ENCODE peak calls at places on chromosomes 12 and 14, in ten cellular contexts. E, B, Q, H, R, K, L, T, G and V are unnamed samples.
A peak's percentile ranks its signal among the peaks of the same experiment; 100 is the strongest.

GRCh38 chr12:89497467-89497866 is 27.1 kb downstream of the GALNT4 start:
- DNase-seq in E (no peak), B (peak; percentile 29), Q (no peak), H (no peak), R (no peak), K (no peak), L (no peak), T (no peak), G (no peak), V (no peak)

GRCh38 chr12:76883826-76884225 is 5.0 kb upstream of the CSRP2 start:
- DNase-seq in E (no peak), B (peak; percentile 90), Q (peak; percentile 62), H (no peak), R (no peak), K (peak; percentile 15), L (peak; percentile 72), T (no peak), G (no peak), V (no peak)

GRCh38 chr12:94074216-94074969 is 74.0 kb upstream of the PLXNC1 start:
- DNase-seq in E (no peak), B (no peak), Q (peak; percentile 48), H (no peak), R (no peak), K (no peak), L (peak; percentile 87), T (no peak), G (no peak), V (no peak)

GRCh38 chr12:125272252-125272980 is 207.2 kb downstream of the AACS start:
- DNase-seq in E (no peak), B (no peak), Q (no peak), H (no peak), R (no peak), K (no peak), L (peak; percentile 60), T (no peak), G (no peak), V (no peak)

GRCh38 chr12:51071663-51072062 is 11.7 kb downstream of the CSRNP2 start:
- DNase-seq in E (no peak), B (no peak), Q (no peak), H (no peak), R (no peak), K (no peak), L (no peak), T (no peak), G (peak; percentile 24), V (no peak)

GRCh38 chr12:108832730-108833354 is 24.5 kb downstream of the SSH1 start:
- DNase-seq in E (no peak), B (peak; percentile 86), Q (no peak), H (no peak), R (no peak), K (no peak), L (no peak), T (no peak), G (peak; percentile 84), V (peak; percentile 92)

GRCh38 chr12:128844031-128844635 is 9.1 kb upstream of the GLT1D1 start:
- DNase-seq in E (no peak), B (no peak), Q (no peak), H (peak; percentile 63), R (no peak), K (no peak), L (no peak), T (no peak), G (no peak), V (no peak)

GRCh38 chr12:90851800-90852718 is 102.9 kb downstream of the CCER1 start:
- DNase-seq in E (no peak), B (no peak), Q (no peak), H (no peak), R (no peak), K (no peak), L (no peak), T (no peak), G (no peak), V (peak; percentile 22)

GRCh38 chr12:56374726-56375597 is 12.3 kb upstream of the APOF start:
- DNase-seq in E (no peak), B (no peak), Q (no peak), H (no peak), R (no peak), K (no peak), L (peak; percentile 20), T (no peak), G (no peak), V (no peak)

GRCh38 chr12:99810718-99811593 is 163.4 kb downstream of the GARIN6 start:
- DNase-seq in E (no peak), B (peak; percentile 41), Q (no peak), H (peak; percentile 18), R (no peak), K (no peak), L (no peak), T (no peak), G (no peak), V (peak; percentile 31)

GRCh38 chr14:100307215-100308111 is 1.2 kb upstream of the SLC25A29 start:
- DNase-seq in E (no peak), B (no peak), Q (peak; percentile 38), H (peak; percentile 66), R (peak; percentile 56), K (no peak), L (peak; percentile 67), T (no peak), G (no peak), V (no peak)

GRCh38 chr14:72714094-72714493 is 179.8 kb downstream of the DPF3 start:
- DNase-seq in E (no peak), B (no peak), Q (no peak), H (no peak), R (peak; percentile 84), K (no peak), L (no peak), T (peak; percentile 33), G (no peak), V (no peak)

GRCh38 chr14:34682787-34683321 is 31.5 kb downstream of the CFL2 start:
- DNase-seq in E (no peak), B (peak; percentile 27), Q (no peak), H (no peak), R (no peak), K (no peak), L (no peak), T (no peak), G (no peak), V (no peak)

GRCh38 chr14:36884049-36884448 is 222.4 kb downstream of the PAX9 start:
- DNase-seq in E (no peak), B (no peak), Q (no peak), H (no peak), R (no peak), K (no peak), L (no peak), T (no peak), G (no peak), V (no peak)

GRCh38 chr12:13203028-13203922 is 6.7 kb downstream of the EMP1 start:
- DNase-seq in E (no peak), B (no peak), Q (peak; percentile 58), H (peak; percentile 83), R (no peak), K (peak; percentile 54), L (no peak), T (no peak), G (no peak), V (no peak)
- TF ChIP-seq CTCF in E (peak; percentile 49), B (peak; percentile 6), Q (peak; percentile 40), H (peak; percentile 67), R (peak; percentile 5), K (peak; percentile 38), L (no peak), T (no peak), G (peak; percentile 7), V (peak; percentile 11)

GRCh38 chr12:52792185-52793029 is 3.5 kb downstream of the KRT3 start:
- DNase-seq in E (no peak), B (no peak), Q (no peak), H (no peak), R (no peak), K (no peak), L (no peak), T (no peak), G (no peak), V (no peak)
- H3K27me3 ChIP-seq in E (peaks cover 51% of the 10 kb centered on the region), B (peaks cover 17% of the 10 kb centered on the region), Q (peaks cover 44% of the 10 kb centered on the region), H (no peaks in the 10 kb centered on the region), R (no peaks in the 10 kb centered on the region), K (peaks cover 32% of the 10 kb centered on the region), L (peaks cover 17% of the 10 kb centered on the region), T (peaks cover 4% of the 10 kb centered on the region), G (peaks cover 25% of the 10 kb centered on the region), V (peaks cover 6% of the 10 kb centered on the region)

DNA sequence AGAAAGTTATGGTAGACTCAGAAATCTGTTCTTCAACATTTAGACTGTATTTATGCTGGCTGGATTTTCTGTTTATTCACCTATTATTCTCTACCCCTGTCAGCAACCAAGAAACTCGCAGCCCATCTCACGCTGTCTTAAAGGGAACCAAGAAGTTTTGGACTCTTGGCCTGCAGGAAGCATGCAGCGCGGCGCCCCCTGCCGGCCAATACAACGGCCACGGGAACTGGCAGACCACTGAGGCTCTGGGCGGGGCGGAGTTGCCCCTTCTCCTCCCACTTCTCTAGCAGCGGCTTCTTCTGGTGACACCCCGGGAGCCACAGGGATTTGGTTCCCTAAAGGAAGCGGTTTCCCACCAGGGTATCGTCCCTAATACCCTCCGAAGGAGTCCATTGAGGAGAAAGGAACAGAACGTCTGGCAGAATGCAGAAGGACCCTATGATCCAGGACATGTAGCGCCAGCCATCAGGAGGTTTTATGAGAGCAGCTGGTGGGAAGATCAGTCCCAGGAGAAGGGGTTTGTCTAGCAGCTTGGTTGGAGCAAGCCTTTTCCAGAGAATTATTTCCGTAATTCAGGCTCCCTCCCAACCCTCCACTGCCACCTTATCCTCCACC is 21.0 kb upstream of the RNASE2 start:
- DNase-seq in E (no peak), B (peak; percentile 5), Q (peak; percentile 46), H (peak; percentile 94), R (peak; percentile 49), K (no peak), L (no peak), T (no peak), G (no peak), V (peak; percentile 4)
- TF ChIP-seq CTCF in E (peak; percentile 43), B (peak; percentile 36), Q (peak; percentile 47), H (peak; percentile 96), R (peak; percentile 8), K (no peak), L (no peak), T (peak; percentile 28), G (peak; percentile 43), V (peak; percentile 55)

GRCh38 chr12:48201091-48201490 is 2.0 kb downstream of the OR10AD1 start:
- DNase-seq in E (no peak), B (no peak), Q (no peak), H (no peak), R (no peak), K (no peak), L (no peak), T (no peak), G (no peak), V (no peak)

GRCh38 chr12:48198985-48199384 is 4.1 kb downstream of the OR10AD1 start:
- DNase-seq in E (no peak), B (no peak), Q (no peak), H (no peak), R (no peak), K (no peak), L (no peak), T (no peak), G (no peak), V (no peak)

GRCh38 chr12:48197967-48198618 is 5.0 kb downstream of the OR10AD1 start:
- DNase-seq in E (peak; percentile 62), B (peak; percentile 95), Q (peak; percentile 97), H (peak; percentile 99), R (peak; percentile 99), K (peak; percentile 89), L (peak; percentile 100), T (peak; percentile 82), G (peak; percentile 65), V (peak; percentile 90)

GRCh38 chr12:48198619-48198973 is 4.5 kb downstream of the OR10AD1 start:
- DNase-seq in E (no peak), B (peak; percentile 24), Q (peak; percentile 63), H (peak; percentile 56), R (peak; percentile 64), K (no peak), L (peak; percentile 88), T (peak; percentile 25), G (no peak), V (no peak)

GRCh38 chr12:48199784-48200198 is 3.3 kb downstream of the OR10AD1 start:
- DNase-seq in E (no peak), B (peak; percentile 62), Q (no peak), H (peak; percentile 21), R (no peak), K (no peak), L (no peak), T (no peak), G (peak; percentile 43), V (peak; percentile 16)
- H3K27me3 ChIP-seq in E (no peaks in the 10 kb centered on the region), B (no peaks in the 10 kb centered on the region), Q (no peaks in the 10 kb centered on the region), H (peaks cover 66% of the 10 kb centered on the region), R (no peaks in the 10 kb centered on the region), K (no peaks in the 10 kb centered on the region), L (no peaks in the 10 kb centered on the region), T (no peaks in the 10 kb centered on the region), G (peaks cover 3% of the 10 kb centered on the region), V (no peaks in the 10 kb centered on the region)